ENCODE peak calls at places on chromosomes 12 and 14, in ten cellular contexts. E, G, T, F, H, O, Z, Y, I and R are unnamed samples.

GRCh38 chr14:61077437-61077836 is 96.4 kb downstream of the SLC38A6 start:
- DNase-seq in E (no peak), G (no peak), T (no peak), F (no peak), H (peak), O (no peak), Z (no peak), Y (no peak), I (no peak), R (no peak)

GRCh38 chr12:12070674-12071661 is at the start of gene BCL2L14:
- DNase-seq in E (no peak), G (no peak), T (no peak), F (peak), H (peak), O (no peak), Z (no peak), Y (no peak), I (peak), R (no peak)

GRCh38 chr14:98176910-98177309 is 1095.1 kb downstream of the BCL11B start:
- DNase-seq in E (no peak), G (no peak), T (no peak), F (no peak), H (no peak), O (no peak), Z (no peak), Y (no peak), I (no peak), R (no peak)

GRCh38 chr14:105889666-105890473 is 363.5 kb downstream of the TMEM121 start:
- DNase-seq in E (no peak), G (no peak), T (peak), F (peak), H (no peak), O (no peak), Z (peak), Y (no peak), I (no peak), R (no peak)

GRCh38 chr14:69424139-69424923 is 25.8 kb downstream of the SLC39A9 start:
- DNase-seq in E (no peak), G (no peak), T (no peak), F (no peak), H (peak), O (peak), Z (no peak), Y (no peak), I (no peak), R (no peak)

GRCh38 chr14:57999471-57999870 is 133.6 kb upstream of the SLC35F4 start:
- DNase-seq in E (no peak), G (no peak), T (no peak), F (no peak), H (no peak), O (peak), Z (no peak), Y (no peak), I (no peak), R (no peak)

GRCh38 chr14:74642011-74642410 is 30.0 kb upstream of the LTBP2 start:
- DNase-seq in E (no peak), G (no peak), T (no peak), F (no peak), H (no peak), O (peak), Z (peak), Y (no peak), I (no peak), R (no peak)

GRCh38 chr12:88559772-88560171 is 20.5 kb downstream of the KITLG start:
- DNase-seq in E (peak), G (no peak), T (no peak), F (no peak), H (no peak), O (peak), Z (no peak), Y (no peak), I (no peak), R (no peak)

GRCh38 chr12:11344504-11344903 is 34.3 kb upstream of the PRB4 start:
- DNase-seq in E (no peak), G (no peak), T (no peak), F (no peak), H (no peak), O (no peak), Z (no peak), Y (no peak), I (no peak), R (no peak)

GRCh38 chr12:44774815-44775411 is 101.2 kb downstream of the NELL2 start:
- DNase-seq in E (peak), G (no peak), T (no peak), F (peak), H (peak), O (peak), Z (no peak), Y (no peak), I (no peak), R (peak)

GRCh38 chr12:107564946-107565345 is 120.7 kb upstream of the PWP1 start:
- DNase-seq in E (no peak), G (no peak), T (no peak), F (no peak), H (peak), O (peak), Z (no peak), Y (no peak), I (peak), R (peak)

GRCh38 chr14:94679941-94680340 is 67.8 kb downstream of the SERPINA3 start:
- DNase-seq in E (no peak), G (no peak), T (no peak), F (no peak), H (no peak), O (no peak), Z (no peak), Y (no peak), I (no peak), R (no peak)

GRCh38 chr12:1197264-1198018 is 206.4 kb downstream of the ERC1 start:
- DNase-seq in E (no peak), G (no peak), T (no peak), F (no peak), H (peak), O (peak), Z (no peak), Y (no peak), I (no peak), R (no peak)

GRCh38 chr12:132673288-132674179 is 13.6 kb downstream of the POLE start:
- DNase-seq in E (no peak), G (no peak), T (no peak), F (no peak), H (no peak), O (no peak), Z (no peak), Y (no peak), I (no peak), R (no peak)

GRCh38 chr12:52007158-52007921 is 594 bp downstream of the TAMALIN start:
- DNase-seq in E (no peak), G (no peak), T (peak), F (peak), H (no peak), O (no peak), Z (peak), Y (no peak), I (no peak), R (peak)

GRCh38 chr14:99734406-99735051 is 50.4 kb downstream of the CYP46A1 start:
- DNase-seq in E (no peak), G (no peak), T (peak), F (peak), H (no peak), O (no peak), Z (peak), Y (no peak), I (no peak), R (no peak)

DNA sequence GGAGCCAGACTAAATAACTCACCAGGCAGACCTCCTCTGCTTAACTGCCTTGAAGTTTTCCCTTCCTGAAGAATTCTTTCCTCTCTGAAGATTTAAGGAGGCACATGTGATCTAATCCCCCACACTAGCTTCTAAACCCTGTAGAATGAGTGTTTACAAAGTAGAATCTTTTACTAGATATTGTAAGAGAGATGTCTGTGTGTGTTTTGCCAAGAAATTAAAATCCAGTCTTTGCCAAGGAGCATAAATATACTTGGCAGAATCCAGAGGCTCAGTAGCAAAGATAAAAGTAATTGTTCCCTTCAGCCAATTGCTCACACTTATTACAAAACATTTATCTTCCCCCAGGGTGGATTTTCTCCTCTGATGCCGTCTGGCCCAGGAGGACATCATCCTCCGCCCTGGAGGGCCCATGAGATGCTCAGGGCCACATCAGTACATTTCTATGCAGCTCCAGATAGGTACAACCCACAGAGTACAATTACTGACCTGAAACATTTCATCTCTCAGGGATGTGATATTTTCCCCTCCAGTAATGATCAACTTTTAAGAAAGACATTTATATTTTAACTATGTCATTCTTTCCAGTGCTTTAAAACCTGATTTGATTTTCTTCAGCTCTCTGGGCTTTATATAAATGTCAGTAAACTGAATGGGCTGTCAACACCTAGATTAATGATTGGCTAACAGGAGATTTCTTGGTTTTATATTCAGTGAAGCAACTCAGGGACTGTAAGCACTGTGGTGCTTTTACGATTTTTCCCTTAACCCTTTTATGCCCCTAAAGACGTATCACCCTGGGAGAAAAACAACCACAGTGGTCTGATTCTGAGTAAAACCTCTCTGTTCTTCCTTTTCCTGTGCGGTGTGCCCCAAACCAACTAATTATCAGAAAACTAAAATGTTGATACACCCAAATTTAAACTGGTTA is 37.7 kb downstream of the PTGER2 start:
- DNase-seq in E (no peak), G (peak), T (no peak), F (no peak), H (peak), O (peak), Z (no peak), Y (no peak), I (no peak), R (no peak)
- H3K4me3 ChIP-seq in E (no peak), G (no peak), T (no peak), F (no peak), H (no peak), O (no peak), Z (no peak), Y (no peak), I (no peak), R (no peak)

GRCh38 chr14:101363880-101364391 is 197.4 kb upstream of the DIO3 start:
- DNase-seq in E (no peak), G (no peak), T (no peak), F (no peak), H (no peak), O (no peak), Z (no peak), Y (no peak), I (no peak), R (peak)

GRCh38 chr14:101365329-101366158 is 195.8 kb upstream of the DIO3 start:
- DNase-seq in E (no peak), G (no peak), T (peak), F (no peak), H (no peak), O (no peak), Z (no peak), Y (no peak), I (no peak), R (no peak)

GRCh38 chr14:101363261-101363555 is 198.1 kb upstream of the DIO3 start:
- DNase-seq in E (no peak), G (no peak), T (no peak), F (no peak), H (no peak), O (no peak), Z (no peak), Y (no peak), I (no peak), R (no peak)

GRCh38 chr14:101362529-101363260 is 198.6 kb upstream of the DIO3 start:
- DNase-seq in E (no peak), G (no peak), T (no peak), F (no peak), H (no peak), O (no peak), Z (no peak), Y (no peak), I (no peak), R (no peak)

GRCh38 chr14:101364503-101365328 is 196.6 kb upstream of the DIO3 start:
- DNase-seq in E (no peak), G (no peak), T (peak), F (peak), H (no peak), O (peak), Z (no peak), Y (peak), I (no peak), R (peak)
- H3K4me3 ChIP-seq in E (no peak), G (no peak), T (peak), F (no peak), H (no peak), O (peak), Z (no peak), Y (peak), I (no peak), R (peak)

GRCh38 chr12:113089839-113090238 is 33.3 kb downstream of the DTX1 start:
- DNase-seq in E (no peak), G (no peak), T (no peak), F (no peak), H (no peak), O (no peak), Z (no peak), Y (no peak), I (no peak), R (no peak)
- H3K4me3 ChIP-seq in E (no peak), G (no peak), T (no peak), F (no peak), H (no peak), O (no peak), Z (no peak), Y (no peak), I (no peak), R (no peak)

GRCh38 chr14:23306412-23307145 is at the start of gene BCL2L2:
- DNase-seq in E (peak), G (peak), T (peak), F (peak), H (peak), O (peak), Z (peak), Y (peak), I (no peak), R (peak)
- H3K4me3 ChIP-seq in E (peak), G (peak), T (peak), F (peak), H (peak), O (peak), Z (peak), Y (peak), I (no peak), R (peak)

DNA sequence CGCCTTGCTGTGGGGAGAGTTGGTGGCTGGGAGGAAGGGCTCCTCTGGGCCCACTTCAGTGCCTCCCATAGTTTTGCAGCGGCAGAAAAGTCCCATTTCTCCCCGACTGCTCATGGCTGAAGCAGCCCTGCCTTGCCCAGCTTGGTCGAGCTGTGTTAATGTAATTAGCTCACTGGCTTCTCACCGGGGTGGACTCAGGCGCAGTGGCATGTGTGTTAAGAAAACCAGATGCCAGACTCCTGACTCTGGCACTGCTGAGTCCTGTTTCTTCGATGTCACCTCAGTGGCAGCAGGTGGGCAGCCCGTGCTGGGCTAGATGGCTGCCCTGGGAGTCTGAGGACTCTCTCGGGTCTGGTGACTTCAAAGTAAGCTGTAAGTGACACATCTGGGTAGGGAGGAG is 47.4 kb downstream of the CHST11 start:
- DNase-seq in E (no peak), G (no peak), T (no peak), F (no peak), H (no peak), O (no peak), Z (no peak), Y (no peak), I (no peak), R (no peak)
- H3K4me3 ChIP-seq in E (no peak), G (no peak), T (no peak), F (no peak), H (no peak), O (no peak), Z (no peak), Y (no peak), I (no peak), R (no peak)

DNA sequence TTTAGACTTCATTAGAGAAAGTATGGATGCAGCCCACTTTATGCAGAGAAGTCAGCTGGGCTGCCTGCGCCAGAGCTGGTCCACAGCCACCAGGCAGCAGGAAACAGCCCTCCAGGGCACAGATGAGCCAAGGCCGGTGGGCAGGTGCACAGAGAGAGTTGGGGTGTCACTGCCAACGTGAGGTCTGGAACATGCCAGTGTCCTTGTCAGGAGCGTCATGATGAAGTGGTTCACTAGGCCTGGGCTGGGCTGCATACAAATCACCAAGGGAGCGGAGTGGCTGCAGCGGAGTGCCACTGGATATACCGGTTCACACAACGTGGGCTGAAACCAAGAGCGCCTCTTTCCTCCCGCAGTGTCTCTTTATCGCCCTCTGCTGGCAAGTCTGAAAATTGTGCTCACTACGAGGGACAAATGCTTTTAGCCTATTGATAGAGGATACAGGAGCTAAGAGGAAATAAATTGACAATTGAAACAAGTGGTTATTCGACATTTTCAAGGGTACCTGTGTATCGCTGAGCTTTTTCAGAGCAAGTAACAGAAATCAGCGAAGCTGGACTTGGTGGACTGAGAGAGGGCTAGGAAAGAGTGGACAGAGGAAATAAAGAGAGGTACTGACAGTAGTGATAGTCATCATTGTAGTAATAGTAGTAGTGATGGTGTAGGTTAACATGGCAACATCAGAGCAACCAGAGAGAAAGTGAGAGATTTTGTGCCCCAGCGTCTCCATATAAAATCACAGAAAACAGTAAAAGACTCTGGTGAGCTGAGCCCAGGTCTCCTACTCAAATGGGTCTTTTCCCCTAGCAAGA is 52.0 kb upstream of the ITPR2 start:
- DNase-seq in E (peak), G (no peak), T (peak), F (peak), H (peak), O (peak), Z (peak), Y (peak), I (peak), R (peak)
- H3K4me3 ChIP-seq in E (no peak), G (no peak), T (no peak), F (no peak), H (peak), O (no peak), Z (peak), Y (peak), I (peak), R (no peak)

GRCh38 chr12:123896786-123897185 is 75.8 kb downstream of the CCDC92 start:
- DNase-seq in E (peak), G (peak), T (no peak), F (no peak), H (no peak), O (peak), Z (no peak), Y (no peak), I (no peak), R (peak)
- H3K4me3 ChIP-seq in E (peak), G (peak), T (no peak), F (no peak), H (no peak), O (peak), Z (no peak), Y (no peak), I (no peak), R (peak)

DNA sequence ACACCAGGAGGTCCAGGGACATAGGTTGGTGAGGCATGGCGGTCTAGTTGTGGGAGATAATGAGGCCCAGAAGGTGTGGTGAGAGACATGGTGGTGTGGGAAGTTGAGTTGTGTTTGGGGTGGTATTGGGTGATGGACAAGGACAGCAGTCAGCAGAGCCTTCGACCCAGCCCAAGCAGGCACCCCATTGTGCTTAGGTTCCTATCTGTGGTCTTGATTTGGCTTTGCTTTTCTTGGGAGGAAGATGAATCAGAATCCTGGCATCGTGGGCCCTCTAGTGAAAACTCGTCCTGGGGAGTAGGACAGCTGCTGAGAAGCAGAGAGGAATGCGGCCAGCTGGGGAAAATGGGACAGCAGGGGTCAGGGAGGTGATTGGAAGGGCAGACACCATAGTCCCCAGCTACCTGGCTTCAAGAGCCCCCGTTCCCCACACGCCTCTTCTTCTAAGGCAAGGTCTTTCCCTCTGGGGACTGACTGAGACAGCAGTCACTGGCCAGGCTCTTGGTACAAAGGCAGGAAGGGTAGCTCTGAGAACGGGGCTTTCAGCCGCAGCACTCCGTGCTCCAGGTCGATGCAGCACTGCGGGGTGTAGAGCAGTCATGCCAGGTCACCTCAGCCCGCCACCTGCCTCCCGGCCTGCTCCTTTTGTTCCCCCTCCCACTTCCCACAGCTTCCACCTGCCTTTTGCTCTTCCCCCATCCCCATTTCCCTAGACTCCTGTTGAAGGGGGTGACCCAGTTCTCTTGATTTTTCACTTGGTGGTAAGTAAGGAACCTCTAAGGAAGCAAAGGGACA is 7.9 kb downstream of the NRIP2 start:
- DNase-seq in E (no peak), G (no peak), T (no peak), F (no peak), H (no peak), O (no peak), Z (no peak), Y (no peak), I (no peak), R (peak)
- H3K4me3 ChIP-seq in E (no peak), G (no peak), T (no peak), F (no peak), H (no peak), O (no peak), Z (no peak), Y (no peak), I (no peak), R (no peak)

GRCh38 chr12:101713930-101714329 is 16.5 kb downstream of the CHPT1 start:
- DNase-seq in E (no peak), G (no peak), T (no peak), F (no peak), H (no peak), O (no peak), Z (no peak), Y (no peak), I (no peak), R (no peak)

GRCh38 chr12:101715045-101715444 is 17.6 kb downstream of the CHPT1 start:
- DNase-seq in E (no peak), G (no peak), T (no peak), F (no peak), H (no peak), O (no peak), Z (no peak), Y (no peak), I (no peak), R (no peak)

GRCh38 chr12:101710289-101710688 is 12.8 kb downstream of the CHPT1 start:
- DNase-seq in E (no peak), G (no peak), T (no peak), F (no peak), H (no peak), O (no peak), Z (no peak), Y (no peak), I (no peak), R (no peak)

GRCh38 chr12:101707131-101707782 is 9.8 kb downstream of the CHPT1 start:
- DNase-seq in E (no peak), G (no peak), T (no peak), F (no peak), H (peak), O (no peak), Z (no peak), Y (no peak), I (no peak), R (no peak)

GRCh38 chr12:101713059-101713682 is 15.7 kb downstream of the CHPT1 start:
- DNase-seq in E (no peak), G (no peak), T (peak), F (peak), H (no peak), O (peak), Z (peak), Y (no peak), I (no peak), R (no peak)
- H3K4me3 ChIP-seq in E (no peak), G (no peak), T (no peak), F (no peak), H (no peak), O (no peak), Z (peak), Y (no peak), I (no peak), R (no peak)